ENCODE peak calls at places on chromosomes 7 and 10, in seven cellular contexts. W, M, O, T, H, X and S are unnamed samples.
A peak's percentile ranks its signal among the peaks of the same experiment; 100 is the strongest.

GRCh38 chr10:514137-514671 is 175.3 kb downstream of the DIP2C start:
- DNase-seq in X (peak; percentile 61), O (no peak), T (no peak), M (no peak), H (no peak), W (no peak), S (peak; percentile 77)

GRCh38 chr10:94274142-94274787 is 88.5 kb downstream of the NOC3L start:
- DNase-seq in X (no peak), O (no peak), T (no peak), H (no peak), W (peak; percentile 58), M (no peak), S (peak; percentile 73)

GRCh38 chr7:22544245-22544644 is 44.3 kb upstream of the STEAP1B start:
- DNase-seq in M (no peak), X (no peak), O (no peak), T (no peak), W (no peak), H (no peak), S (no peak)

GRCh38 chr10:69202332-69202731 is 17.8 kb upstream of the HKDC1 start:
- DNase-seq in X (no peak), H (peak; percentile 34), T (peak; percentile 73), M (no peak), W (no peak), O (no peak), S (no peak)

GRCh38 chr7:127710635-127711034 is 58.6 kb downstream of the SND1 start:
- DNase-seq in H (no peak), X (no peak), M (no peak), O (no peak), T (no peak), W (no peak), S (no peak)

GRCh38 chr10:69239816-69240434 is 19.8 kb downstream of the HKDC1 start:
- DNase-seq in H (peak; percentile 52), O (no peak), W (no peak), X (no peak), M (no peak), T (no peak), S (peak; percentile 65)

GRCh38 chr7:953547-954327 is 743 bp downstream of the ADAP1 start:
- DNase-seq in X (no peak), O (peak; percentile 56), M (peak; percentile 78), H (peak; percentile 41), T (peak; percentile 22), W (peak; percentile 54), S (no peak)

GRCh38 chr7:6271694-6272371 is 591 bp downstream of the CYTH3 start:
- DNase-seq in H (peak; percentile 35), W (peak; percentile 52), O (peak; percentile 35), X (peak; percentile 34), T (no peak), M (no peak), S (peak; percentile 69)

GRCh38 chr10:22824984-22825383 is 102.9 kb upstream of the ARMC3 start:
- DNase-seq in W (no peak), O (peak; percentile 53), X (no peak), T (peak; percentile 74), M (no peak), H (peak; percentile 77), S (no peak)

GRCh38 chr7:25617219-25617618 is 388.9 kb upstream of the NPVF start:
- DNase-seq in O (no peak), H (no peak), M (no peak), T (no peak), X (no peak), W (no peak), S (no peak)

GRCh38 chr10:70851597-70852475 is 36.1 kb downstream of the SGPL1 start:
- DNase-seq in M (no peak), X (peak; percentile 47), O (no peak), T (no peak), H (no peak), W (no peak), S (no peak)

GRCh38 chr10:57102234-57102633 is 741.2 kb upstream of the ZWINT start:
- DNase-seq in M (peak; percentile 86), W (no peak), X (no peak), O (no peak), H (no peak), T (no peak), S (no peak)

GRCh38 chr7:132367007-132367406 is 209.3 kb downstream of the PLXNA4 start:
- DNase-seq in X (no peak), W (no peak), M (no peak), T (no peak), O (no peak), H (no peak), S (no peak)

GRCh38 chr10:1185911-1186692 is 129.9 kb downstream of the WDR37 start:
- DNase-seq in M (no peak), H (no peak), W (peak; percentile 28), X (no peak), T (no peak), O (no peak), S (peak; percentile 61)